ENCODE peak calls at places on chromosomes 11 and 22, in seven cellular contexts. D, K, O, R, Z, C and W are unnamed samples.

GRCh38 chr22:43878831-43879550 is 12.8 kb downstream of the PNPLA5 start:
- DNase-seq in O (no peak), C (no peak), R (no peak), D (no peak), Z (peak; percentile 34), K (no peak), W (no peak)

GRCh38 chr11:73087730-73088129 is 54.4 kb downstream of the FCHSD2 start:
- DNase-seq in C (no peak), D (no peak), R (no peak), O (no peak), K (no peak), Z (no peak), W (no peak)

GRCh38 chr11:69667619-69668604 is 7.2 kb downstream of the LTO1 start:
- DNase-seq in D (no peak), C (no peak), K (no peak), O (no peak), R (peak; percentile 60), Z (peak; percentile 45), W (no peak)

GRCh38 chr22:46381142-46381541 is 45.6 kb downstream of the TRMU start:
- DNase-seq in O (no peak), D (no peak), R (no peak), C (peak; percentile 48), K (no peak), Z (no peak), W (no peak)

GRCh38 chr11:73387594-73388021 is 11.4 kb downstream of the RELT start:
- DNase-seq in D (no peak), O (peak; percentile 53), Z (no peak), R (no peak), C (peak; percentile 76), K (no peak), W (no peak)

GRCh38 chr11:117912497-117912896 is 16.7 kb downstream of the TMPRSS13 start:
- DNase-seq in C (no peak), K (no peak), O (no peak), Z (no peak), R (no peak), D (no peak), W (no peak)

GRCh38 chr22:32564170-32565001 is 89.8 kb downstream of the FBXO7 start:
- DNase-seq in Z (no peak), R (no peak), O (no peak), K (no peak), C (no peak), D (no peak), W (no peak)

GRCh38 chr22:30292069-30292970 is 3.0 kb upstream of the CASTOR1 start:
- DNase-seq in O (no peak), D (no peak), C (no peak), K (no peak), R (no peak), Z (no peak), W (no peak)

GRCh38 chr11:131491503-131491902 is 121.1 kb downstream of the NTM start:
- DNase-seq in O (no peak), R (no peak), C (no peak), D (no peak), K (no peak), Z (no peak), W (no peak)

GRCh38 chr11:124174001-124174400 is 9.1 kb upstream of the OR10D3 start:
- DNase-seq in R (peak; percentile 20), K (no peak), Z (no peak), D (peak; percentile 24), C (no peak), O (no peak), W (no peak)

GRCh38 chr11:62592989-62593421 is 1.7 kb upstream of the TUT1 start:
- DNase-seq in Z (no peak), K (no peak), C (no peak), R (no peak), O (no peak), D (no peak), W (no peak)

GRCh38 chr22:23225724-23226496 is 45.6 kb downstream of the BCR start:
- DNase-seq in C (no peak), Z (no peak), D (no peak), K (no peak), O (peak; percentile 77), R (no peak), W (no peak)

GRCh38 chr11:119741369-119742262 is 12.6 kb upstream of the NECTIN1 start:
- DNase-seq in Z (peak; percentile 63), O (peak; percentile 74), C (no peak), K (peak; percentile 31), R (peak; percentile 44), D (no peak), W (no peak)

GRCh38 chr11:113773092-113773415 is 438 bp downstream of the ZW10 start:
- DNase-seq in K (no peak), O (peak; percentile 52), R (peak; percentile 68), D (no peak), Z (no peak), C (peak; percentile 36), W (no peak)

GRCh38 chr22:39556970-39557811 is 13.4 kb upstream of the CACNA1I start:
- DNase-seq in O (no peak), Z (no peak), R (peak; percentile 37), C (peak; percentile 77), K (peak; percentile 16), D (no peak), W (no peak)

GRCh38 chr11:118929496-118930151 is 3.9 kb upstream of the BCL9L start:
- DNase-seq in O (peak; percentile 89), R (peak; percentile 97), D (no peak), K (peak; percentile 70), C (peak; percentile 92), Z (peak; percentile 92), W (peak; percentile 75)

GRCh38 chr11:131917634-131918384 is 547.4 kb downstream of the NTM start:
- DNase-seq in O (no peak), Z (no peak), R (no peak), D (no peak), C (no peak), K (no peak), W (no peak)

GRCh38 chr11:35418282-35418846 is 994 bp downstream of the SLC1A2 start:
- DNase-seq in D (no peak), K (no peak), R (peak; percentile 21), C (peak; percentile 68), O (peak; percentile 50), Z (no peak), W (no peak)

GRCh38 chr22:40635940-40636379 is 559 bp downstream of the MRTFA start:
- DNase-seq in C (no peak), D (no peak), R (no peak), K (no peak), Z (no peak), O (peak; percentile 50), W (no peak)

GRCh38 chr22:39482768-39483167 is 19.3 kb upstream of the MIEF1 start:
- DNase-seq in C (no peak), O (no peak), K (no peak), R (no peak), D (no peak), Z (no peak), W (no peak)

GRCh38 chr11:7089328-7090251 is 792 bp downstream of the RBMXL2 start:
- DNase-seq in Z (no peak), O (no peak), R (no peak), K (no peak), D (no peak), C (no peak), W (no peak)

DNA sequence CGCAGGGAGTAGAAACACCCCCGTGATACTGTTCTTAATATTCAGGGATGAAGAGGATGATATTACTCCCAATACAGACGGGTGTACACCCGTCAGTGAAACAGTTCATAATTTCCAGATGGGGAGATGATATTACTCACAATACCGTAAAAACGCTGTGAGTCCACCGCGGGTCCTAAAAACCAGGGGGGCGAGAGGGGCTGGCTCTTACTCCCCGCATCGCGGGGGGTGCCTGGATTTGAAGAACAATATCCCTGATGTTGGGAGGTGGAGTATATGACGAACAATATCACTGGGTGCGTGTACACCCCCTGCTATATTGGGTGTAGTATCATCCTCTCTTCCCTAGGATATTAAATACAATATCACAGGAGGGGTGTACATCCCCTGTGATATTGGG is 20.5 kb upstream of the APOL5 start:
- DNase-seq in K (no peak), R (no peak), O (no peak), C (no peak), Z (no peak), D (no peak), W (no peak)
- H3K4me3 ChIP-seq in K (no peak overlapping the region), R (no peak overlapping the region), O (no peak overlapping the region), C (no peak overlapping the region), Z (no peak overlapping the region), D (no peak overlapping the region), W (no peak overlapping the region)

DNA sequence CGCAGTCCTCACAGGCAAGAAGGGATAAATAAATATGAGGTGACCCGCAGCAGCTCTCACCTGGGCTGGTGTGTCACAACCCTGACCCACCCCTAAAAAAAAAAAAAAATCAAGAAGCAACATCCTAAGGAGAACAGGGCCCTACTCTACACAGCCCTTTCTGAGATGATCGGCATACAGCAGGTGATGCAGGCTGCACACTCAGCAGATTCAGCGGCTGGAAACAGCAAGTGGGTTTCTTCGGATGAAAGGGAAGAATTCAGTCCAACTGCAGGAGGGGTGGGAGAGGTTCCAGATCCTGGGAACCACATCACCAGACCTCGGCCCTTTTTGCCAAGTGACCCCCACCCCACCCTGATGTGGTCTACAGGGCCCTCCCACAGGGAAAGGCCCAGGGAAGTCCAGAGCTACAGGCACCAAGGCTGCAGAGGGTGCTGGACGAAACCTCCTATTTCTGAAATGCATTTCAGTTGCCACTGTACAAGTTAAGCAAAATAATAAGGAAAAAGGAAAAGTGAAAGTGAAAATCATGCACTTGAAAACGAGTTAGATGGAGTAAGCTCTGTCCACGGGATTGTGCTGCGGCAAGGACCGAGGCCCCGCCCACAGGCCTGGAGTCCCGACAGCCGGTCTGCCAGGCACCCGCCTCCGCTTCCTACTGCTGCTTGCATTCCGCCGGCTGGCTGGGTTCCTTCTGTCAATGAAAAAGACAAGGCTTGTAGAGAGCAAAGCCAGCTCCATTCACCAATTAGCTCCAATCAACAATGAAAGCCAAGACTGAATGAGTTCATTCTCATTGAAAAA is 15.9 kb upstream of the PHLDA2 start:
- DNase-seq in O (peak; percentile 97), R (no peak), D (peak; percentile 83), Z (peak; percentile 89), K (no peak), C (peak; percentile 73), W (peak; percentile 61)
- H3K4me3 ChIP-seq in O (peak overlapping the region; percentile 39), R (no peak overlapping the region), D (peak overlapping the region; percentile 46), Z (peak overlapping the region; percentile 58), K (no peak overlapping the region), C (no peak overlapping the region), W (peak overlapping the region; percentile 66)

DNA sequence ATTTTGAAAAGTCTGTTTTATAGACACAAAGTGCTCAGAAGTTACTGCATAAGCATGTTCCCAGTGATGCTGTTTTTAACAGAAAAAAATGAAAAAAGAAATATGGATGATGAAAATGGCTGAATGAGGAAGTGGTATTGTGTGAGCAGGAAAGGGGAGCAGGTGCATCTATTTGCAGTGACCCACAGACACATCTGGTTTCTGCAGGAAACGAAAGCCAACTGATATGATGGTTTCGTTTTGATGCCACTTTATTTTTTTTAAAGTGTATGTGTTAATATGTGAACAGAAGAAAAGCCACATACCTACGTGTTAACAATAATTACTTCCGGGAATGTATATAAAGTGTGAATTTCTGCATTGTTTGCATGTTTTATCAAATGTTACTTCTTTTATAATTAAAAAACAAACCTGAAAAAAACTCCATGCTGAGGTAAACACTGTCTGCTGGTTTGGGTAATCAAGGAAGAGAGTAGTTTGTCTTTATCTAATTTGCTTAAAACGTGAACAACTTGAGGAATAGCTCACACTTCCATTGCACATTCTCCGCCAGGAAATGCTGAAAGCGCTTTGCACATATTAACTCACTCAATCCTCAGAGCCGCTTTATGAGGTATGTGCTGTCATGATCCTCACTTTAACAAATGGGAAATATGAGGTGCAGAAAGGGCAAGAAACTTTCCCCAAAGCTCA is 1335.9 kb downstream of the TBC1D22A start:
- DNase-seq in R (no peak), Z (no peak), O (no peak), K (no peak), C (no peak), D (no peak), W (no peak)
- H3K4me3 ChIP-seq in R (no peak overlapping the region), Z (no peak overlapping the region), O (no peak overlapping the region), K (peak overlapping the region; percentile 31), C (no peak overlapping the region), D (no peak overlapping the region), W (no peak overlapping the region)

GRCh38 chr11:65540290-65541092 is 15.6 kb downstream of the SCYL1 start:
- DNase-seq in O (peak; percentile 95), Z (peak; percentile 93), D (peak; percentile 58), R (peak; percentile 74), K (peak; percentile 78), C (peak; percentile 83), W (peak; percentile 59)
- H3K4me3 ChIP-seq in O (peak overlapping the region; percentile 76), Z (peak overlapping the region; percentile 71), D (peak overlapping the region; percentile 60), R (peak overlapping the region; percentile 21), K (peak overlapping the region; percentile 77), C (no peak overlapping the region), W (peak overlapping the region; percentile 71)